ENCODE peak calls at places on chromosomes 2 and 18, in nine cellular contexts. One of them, this sample, is unnamed.
A peak's percentile ranks its signal among the peaks of the same experiment; 100 is the strongest.

GRCh38 chr2:8571792-8572499 is 109.9 kb upstream of the ID2 start:
- DNase-seq in fibroblast of lung: no peak
- DNase-seq in Karpas-422: no peak
- DNase-seq in keratinocyte: no peak
- DNase-seq in GM12878: no peak
- DNase-seq in mammary epithelial cell: no peak
- DNase-seq in neural progenitor cell: no peak
- DNase-seq in GM23248: no peak
- DNase-seq in hepatocyte: peak; percentile 47
- DNase-seq in this sample: peak; percentile 52

GRCh38 chr2:109429711-109430265 is 184.0 kb downstream of the SEPTIN10 start:
- DNase-seq in hepatocyte: no peak
- DNase-seq in Karpas-422: no peak
- DNase-seq in keratinocyte: no peak
- DNase-seq in mammary epithelial cell: no peak
- DNase-seq in GM12878: no peak
- DNase-seq in neural progenitor cell: no peak
- DNase-seq in GM23248: no peak
- DNase-seq in fibroblast of lung: no peak
- DNase-seq in this sample: no peak

GRCh38 chr18:76913583-76913982 is 91.2 kb downstream of the ZNF236 start:
- DNase-seq in fibroblast of lung: no peak
- DNase-seq in keratinocyte: no peak
- DNase-seq in hepatocyte: peak; percentile 19
- DNase-seq in GM23248: no peak
- DNase-seq in neural progenitor cell: no peak
- DNase-seq in Karpas-422: no peak
- DNase-seq in mammary epithelial cell: no peak
- DNase-seq in GM12878: no peak
- DNase-seq in this sample: no peak

GRCh38 chr18:68676913-68677312 is 38.0 kb downstream of the TMX3 start:
- DNase-seq in GM12878: no peak
- DNase-seq in mammary epithelial cell: no peak
- DNase-seq in fibroblast of lung: no peak
- DNase-seq in Karpas-422: no peak
- DNase-seq in neural progenitor cell: no peak
- DNase-seq in hepatocyte: no peak
- DNase-seq in keratinocyte: no peak
- DNase-seq in GM23248: peak; percentile 45
- DNase-seq in this sample: no peak

GRCh38 chr18:63160172-63160995 is 159.2 kb downstream of the BCL2 start:
- DNase-seq in fibroblast of lung: no peak
- DNase-seq in neural progenitor cell: no peak
- DNase-seq in Karpas-422: peak; percentile 59
- DNase-seq in GM23248: no peak
- DNase-seq in GM12878: peak; percentile 62
- DNase-seq in hepatocyte: no peak
- DNase-seq in mammary epithelial cell: no peak
- DNase-seq in keratinocyte: no peak
- DNase-seq in this sample: no peak

GRCh38 chr18:79982736-79983135 is 5.6 kb downstream of the TXNL4A start:
- DNase-seq in mammary epithelial cell: no peak
- DNase-seq in GM12878: no peak
- DNase-seq in fibroblast of lung: peak; percentile 28
- DNase-seq in hepatocyte: no peak
- DNase-seq in keratinocyte: no peak
- DNase-seq in GM23248: peak; percentile 31
- DNase-seq in neural progenitor cell: no peak
- DNase-seq in Karpas-422: no peak
- DNase-seq in this sample: no peak

GRCh38 chr2:63992061-63992685 is 27.1 kb downstream of the VPS54 start:
- DNase-seq in fibroblast of lung: no peak
- DNase-seq in hepatocyte: no peak
- DNase-seq in keratinocyte: no peak
- DNase-seq in mammary epithelial cell: no peak
- DNase-seq in GM12878: no peak
- DNase-seq in neural progenitor cell: peak; percentile 29
- DNase-seq in GM23248: no peak
- DNase-seq in Karpas-422: no peak
- DNase-seq in this sample: no peak

GRCh38 chr18:30385684-30386083 is 656.9 kb downstream of the DSC3 start:
- DNase-seq in hepatocyte: no peak
- DNase-seq in mammary epithelial cell: no peak
- DNase-seq in GM23248: no peak
- DNase-seq in fibroblast of lung: no peak
- DNase-seq in GM12878: no peak
- DNase-seq in Karpas-422: no peak
- DNase-seq in keratinocyte: no peak
- DNase-seq in neural progenitor cell: no peak
- DNase-seq in this sample: no peak

GRCh38 chr2:30565860-30566358 is 118.9 kb downstream of the LCLAT1 start:
- DNase-seq in Karpas-422: no peak
- DNase-seq in fibroblast of lung: no peak
- DNase-seq in mammary epithelial cell: no peak
- DNase-seq in neural progenitor cell: no peak
- DNase-seq in GM12878: no peak
- DNase-seq in hepatocyte: no peak
- DNase-seq in GM23248: peak; percentile 43
- DNase-seq in keratinocyte: no peak
- DNase-seq in this sample: no peak

GRCh38 chr2:239735131-239735828 is 289.9 kb downstream of the NDUFA10 start:
- DNase-seq in fibroblast of lung: no peak
- DNase-seq in neural progenitor cell: peak; percentile 78
- DNase-seq in GM12878: no peak
- DNase-seq in mammary epithelial cell: no peak
- DNase-seq in hepatocyte: no peak
- DNase-seq in Karpas-422: peak; percentile 46
- DNase-seq in GM23248: no peak
- DNase-seq in keratinocyte: no peak
- DNase-seq in this sample: no peak

GRCh38 chr18:50707841-50708240 is 112.0 kb downstream of the MRO start:
- DNase-seq in hepatocyte: no peak
- DNase-seq in GM23248: peak; percentile 16
- DNase-seq in neural progenitor cell: no peak
- DNase-seq in keratinocyte: no peak
- DNase-seq in GM12878: no peak
- DNase-seq in mammary epithelial cell: no peak
- DNase-seq in Karpas-422: no peak
- DNase-seq in fibroblast of lung: no peak
- DNase-seq in this sample: no peak

GRCh38 chr18:74013955-74014354 is 133.7 kb downstream of the FBXO15 start:
- DNase-seq in GM23248: peak; percentile 84
- DNase-seq in GM12878: no peak
- DNase-seq in neural progenitor cell: no peak
- DNase-seq in Karpas-422: no peak
- DNase-seq in mammary epithelial cell: peak; percentile 81
- DNase-seq in keratinocyte: no peak
- DNase-seq in hepatocyte: no peak
- DNase-seq in fibroblast of lung: peak; percentile 89
- DNase-seq in this sample: no peak

GRCh38 chr18:58870130-58870529 is 5.5 kb downstream of the ZNF532 start:
- DNase-seq in mammary epithelial cell: no peak
- DNase-seq in GM12878: no peak
- DNase-seq in GM23248: no peak
- DNase-seq in keratinocyte: no peak
- DNase-seq in hepatocyte: no peak
- DNase-seq in neural progenitor cell: no peak
- DNase-seq in Karpas-422: no peak
- DNase-seq in fibroblast of lung: peak; percentile 60
- DNase-seq in this sample: no peak

GRCh38 chr2:55165567-55165966 is 66.5 kb downstream of the CLHC1 start:
- DNase-seq in mammary epithelial cell: peak; percentile 50
- DNase-seq in neural progenitor cell: no peak
- DNase-seq in fibroblast of lung: peak; percentile 78
- DNase-seq in hepatocyte: peak; percentile 49
- DNase-seq in Karpas-422: no peak
- DNase-seq in GM23248: peak; percentile 89
- DNase-seq in GM12878: no peak
- DNase-seq in keratinocyte: no peak
- DNase-seq in this sample: no peak

GRCh38 chr2:190782264-190782663 is 98.4 kb upstream of the GLS start:
- DNase-seq in fibroblast of lung: no peak
- DNase-seq in keratinocyte: no peak
- DNase-seq in Karpas-422: peak; percentile 37
- DNase-seq in neural progenitor cell: no peak
- DNase-seq in GM23248: no peak
- DNase-seq in hepatocyte: no peak
- DNase-seq in GM12878: no peak
- DNase-seq in mammary epithelial cell: no peak
- DNase-seq in this sample: no peak
- H3K4me3 ChIP-seq in fibroblast of lung: no peak overlapping the region
- H3K4me3 ChIP-seq in keratinocyte: no peak overlapping the region
- H3K4me3 ChIP-seq in Karpas-422: no peak overlapping the region
- H3K4me3 ChIP-seq in neural progenitor cell: no peak overlapping the region
- H3K4me3 ChIP-seq in GM23248: no peak overlapping the region
- H3K4me3 ChIP-seq in hepatocyte: no peak overlapping the region
- H3K4me3 ChIP-seq in GM12878: no peak overlapping the region
- H3K4me3 ChIP-seq in mammary epithelial cell: no peak overlapping the region
- H3K4me3 ChIP-seq in this sample: no peak overlapping the region

DNA sequence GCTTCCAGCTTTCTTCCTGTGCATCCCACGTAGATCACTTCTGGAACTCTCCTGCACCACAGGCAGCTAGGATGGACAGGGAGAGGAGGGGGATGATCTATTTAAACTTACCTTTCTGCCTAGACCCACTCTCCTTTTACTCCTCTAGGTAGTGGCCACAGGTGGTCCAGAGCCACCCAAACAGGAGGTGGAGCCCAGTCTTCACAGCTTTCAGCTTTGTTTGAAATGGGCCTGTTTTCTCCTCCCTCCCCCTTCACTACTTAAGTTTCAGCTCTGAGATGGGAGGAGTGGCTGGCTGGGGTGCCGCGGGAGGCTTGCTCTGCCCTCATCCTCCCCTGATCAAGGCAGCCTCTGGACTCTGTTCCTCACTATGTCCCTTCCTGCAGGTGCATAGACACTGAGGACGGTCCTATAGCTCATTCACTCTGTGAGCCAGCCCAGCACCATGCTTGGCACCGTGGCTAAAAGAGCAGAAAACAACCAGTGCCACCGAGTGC is 12.6 kb upstream of the CELF4 start:
- DNase-seq in keratinocyte: no peak
- DNase-seq in mammary epithelial cell: no peak
- DNase-seq in hepatocyte: no peak
- DNase-seq in neural progenitor cell: no peak
- DNase-seq in GM12878: no peak
- DNase-seq in GM23248: no peak
- DNase-seq in Karpas-422: no peak
- DNase-seq in fibroblast of lung: no peak
- DNase-seq in this sample: no peak
- H2AFZ ChIP-seq in keratinocyte: no peak overlapping the region
- H2AFZ ChIP-seq in mammary epithelial cell: no peak overlapping the region
- H2AFZ ChIP-seq in hepatocyte: no peak overlapping the region
- H2AFZ ChIP-seq in neural progenitor cell: no peak overlapping the region
- H2AFZ ChIP-seq in GM12878: no peak overlapping the region
- H2AFZ ChIP-seq in GM23248: no peak overlapping the region
- H2AFZ ChIP-seq in Karpas-422: no peak overlapping the region
- H2AFZ ChIP-seq in fibroblast of lung: no peak overlapping the region
- H2AFZ ChIP-seq in this sample: no peak overlapping the region

GRCh38 chr2:174364628-174365027 is 29.9 kb downstream of the SP9 start:
- DNase-seq in keratinocyte: no peak
- DNase-seq in GM12878: no peak
- DNase-seq in hepatocyte: no peak
- DNase-seq in Karpas-422: no peak
- DNase-seq in neural progenitor cell: no peak
- DNase-seq in GM23248: no peak
- DNase-seq in mammary epithelial cell: no peak
- DNase-seq in fibroblast of lung: no peak
- DNase-seq in this sample: no peak

GRCh38 chr2:174365583-174365982 is 29.9 kb upstream of the SCRN3 start:
- DNase-seq in mammary epithelial cell: no peak
- DNase-seq in fibroblast of lung: peak; percentile 24
- DNase-seq in Karpas-422: no peak
- DNase-seq in GM23248: no peak
- DNase-seq in GM12878: no peak
- DNase-seq in hepatocyte: no peak
- DNase-seq in neural progenitor cell: no peak
- DNase-seq in keratinocyte: no peak
- DNase-seq in this sample: no peak

GRCh38 chr2:174368691-174369090 is 26.8 kb upstream of the SCRN3 start:
- DNase-seq in keratinocyte: no peak
- DNase-seq in Karpas-422: no peak
- DNase-seq in neural progenitor cell: no peak
- DNase-seq in fibroblast of lung: no peak
- DNase-seq in mammary epithelial cell: no peak
- DNase-seq in GM23248: no peak
- DNase-seq in GM12878: no peak
- DNase-seq in hepatocyte: no peak
- DNase-seq in this sample: no peak

GRCh38 chr2:174362949-174363348 is 28.2 kb downstream of the SP9 start:
- DNase-seq in keratinocyte: no peak
- DNase-seq in hepatocyte: no peak
- DNase-seq in Karpas-422: no peak
- DNase-seq in GM12878: no peak
- DNase-seq in fibroblast of lung: no peak
- DNase-seq in mammary epithelial cell: no peak
- DNase-seq in GM23248: no peak
- DNase-seq in neural progenitor cell: no peak
- DNase-seq in this sample: no peak
- H3K36me3 ChIP-seq in keratinocyte: no peaks in the 10 kb centered on the region
- H3K36me3 ChIP-seq in hepatocyte: no peaks in the 10 kb centered on the region
- H3K36me3 ChIP-seq in Karpas-422: peaks cover 15% of the 10 kb centered on the region
- H3K36me3 ChIP-seq in GM12878: peaks cover 1% of the 10 kb centered on the region
- H3K36me3 ChIP-seq in fibroblast of lung: no peaks in the 10 kb centered on the region
- H3K36me3 ChIP-seq in mammary epithelial cell: peaks cover 1% of the 10 kb centered on the region
- H3K36me3 ChIP-seq in GM23248: peaks cover 10% of the 10 kb centered on the region
- H3K36me3 ChIP-seq in neural progenitor cell: no peaks in the 10 kb centered on the region
- H3K36me3 ChIP-seq in this sample: peaks cover 23% of the 10 kb centered on the region

GRCh38 chr2:75074708-75075107 is 116.3 kb downstream of the POLE4 start:
- DNase-seq in hepatocyte: no peak
- DNase-seq in GM12878: no peak
- DNase-seq in GM23248: no peak
- DNase-seq in mammary epithelial cell: no peak
- DNase-seq in keratinocyte: no peak
- DNase-seq in fibroblast of lung: no peak
- DNase-seq in Karpas-422: no peak
- DNase-seq in neural progenitor cell: no peak
- DNase-seq in this sample: no peak

GRCh38 chr2:75077909-75078308 is 119.5 kb downstream of the POLE4 start:
- DNase-seq in hepatocyte: no peak
- DNase-seq in GM12878: no peak
- DNase-seq in GM23248: no peak
- DNase-seq in fibroblast of lung: no peak
- DNase-seq in mammary epithelial cell: no peak
- DNase-seq in neural progenitor cell: no peak
- DNase-seq in keratinocyte: no peak
- DNase-seq in Karpas-422: no peak
- DNase-seq in this sample: no peak

GRCh38 chr2:75071766-75072165 is 113.3 kb downstream of the POLE4 start:
- DNase-seq in hepatocyte: no peak
- DNase-seq in GM12878: no peak
- DNase-seq in keratinocyte: no peak
- DNase-seq in fibroblast of lung: no peak
- DNase-seq in mammary epithelial cell: no peak
- DNase-seq in Karpas-422: no peak
- DNase-seq in GM23248: no peak
- DNase-seq in neural progenitor cell: no peak
- DNase-seq in this sample: no peak

GRCh38 chr2:75076088-75076487 is 117.6 kb downstream of the POLE4 start:
- DNase-seq in neural progenitor cell: no peak
- DNase-seq in GM23248: no peak
- DNase-seq in keratinocyte: no peak
- DNase-seq in fibroblast of lung: no peak
- DNase-seq in Karpas-422: no peak
- DNase-seq in mammary epithelial cell: no peak
- DNase-seq in GM12878: no peak
- DNase-seq in hepatocyte: no peak
- DNase-seq in this sample: no peak

GRCh38 chr2:75074228-75074627 is 115.8 kb downstream of the POLE4 start:
- DNase-seq in GM12878: no peak
- DNase-seq in mammary epithelial cell: no peak
- DNase-seq in Karpas-422: no peak
- DNase-seq in hepatocyte: no peak
- DNase-seq in keratinocyte: no peak
- DNase-seq in neural progenitor cell: no peak
- DNase-seq in fibroblast of lung: no peak
- DNase-seq in GM23248: no peak
- DNase-seq in this sample: no peak
- H3K4me3 ChIP-seq in GM12878: no peak overlapping the region
- H3K4me3 ChIP-seq in mammary epithelial cell: no peak overlapping the region
- H3K4me3 ChIP-seq in Karpas-422: no peak overlapping the region
- H3K4me3 ChIP-seq in hepatocyte: no peak overlapping the region
- H3K4me3 ChIP-seq in keratinocyte: no peak overlapping the region
- H3K4me3 ChIP-seq in neural progenitor cell: no peak overlapping the region
- H3K4me3 ChIP-seq in fibroblast of lung: no peak overlapping the region
- H3K4me3 ChIP-seq in GM23248: no peak overlapping the region
- H3K4me3 ChIP-seq in this sample: no peak overlapping the region